ENCODE peak calls at places on chromosome 2, in nine cellular contexts. S is heart left ventricle; O is AG20443; Q is GM23248; G is NCI-H1105; Y is stimulated activated CD8-positive, alpha-beta memory T cell treated with anti-CD3 and anti-CD28 coated beads, Interleukin-15, amount 100 ng/mL, for 24 hours; A is nucleus accumbens; N is BE2C; T is ACHN. R is an unnamed sample.

GRCh38 chr2:176643711-176644110 is 374.5 kb downstream of the MTX2 start:
- DNase-seq in S (no peak), O (no peak), Q (no peak), G (no peak), Y (no peak), A (no peak), N (peak; percentile 58), T (no peak), R (peak; percentile 62)

GRCh38 chr2:206783718-206784117 is 18.3 kb downstream of the FASTKD2 start:
- DNase-seq in S (no peak), O (no peak), Q (peak; percentile 50), G (no peak), Y (no peak), A (no peak), N (peak; percentile 51), T (peak; percentile 35), R (no peak)

GRCh38 chr2:72933646-72934151 is 16.4 kb downstream of the EMX1 start:
- DNase-seq in S (no peak), O (no peak), Q (no peak), G (no peak), Y (no peak), A (no peak), N (no peak), T (no peak), R (no peak)

GRCh38 chr2:201219328-201220096 is 36.6 kb downstream of the CASP10 start:
- DNase-seq in S (no peak), O (no peak), Q (no peak), G (no peak), Y (no peak), A (no peak), N (no peak), T (no peak), R (peak; percentile 3)

GRCh38 chr2:85850451-85850850 is 38.3 kb downstream of the ST3GAL5 start:
- DNase-seq in S (no peak), O (no peak), Q (no peak), G (no peak), Y (no peak), A (no peak), N (no peak), T (no peak), R (no peak)

GRCh38 chr2:24825883-24826800 is 32.9 kb downstream of the CENPO start:
- DNase-seq in S (no peak), O (no peak), Q (no peak), G (no peak), Y (no peak), A (no peak), N (no peak), T (no peak), R (peak; percentile 11)

GRCh38 chr2:225670111-225670974 is 270.8 kb downstream of the NYAP2 start:
- DNase-seq in S (no peak), O (peak; percentile 27), Q (peak; percentile 73), G (no peak), Y (no peak), A (no peak), N (no peak), T (peak; percentile 46), R (no peak)

GRCh38 chr2:58428553-58429284 is 187.6 kb upstream of the FANCL start:
- DNase-seq in S (no peak), O (peak; percentile 25), Q (peak; percentile 22), G (no peak), Y (no peak), A (peak; percentile 61), N (peak; percentile 6), T (no peak), R (peak; percentile 77)

GRCh38 chr2:173002751-173003541 is 72.7 kb upstream of the MAP3K20 start:
- DNase-seq in S (no peak), O (no peak), Q (no peak), G (no peak), Y (no peak), A (no peak), N (no peak), T (no peak), R (no peak)

GRCh38 chr2:23478087-23478932 is 93.3 kb downstream of the KLHL29 start:
- DNase-seq in S (no peak), O (no peak), Q (no peak), G (no peak), Y (no peak), A (no peak), N (no peak), T (no peak), R (no peak)

GRCh38 chr2:120988741-120989555 is 253.3 kb downstream of the GLI2 start:
- DNase-seq in S (no peak), O (no peak), Q (no peak), G (no peak), Y (no peak), A (no peak), N (no peak), T (no peak), R (no peak)

GRCh38 chr2:222982010-222982908 is 69.7 kb upstream of the KCNE4 start:
- DNase-seq in S (peak; percentile 49), O (peak; percentile 81), Q (peak; percentile 92), G (no peak), Y (no peak), A (peak; percentile 16), N (peak; percentile 74), T (peak; percentile 80), R (peak; percentile 76)

GRCh38 chr2:25714740-25715139 is 41.4 kb upstream of the DTNB start:
- DNase-seq in S (no peak), O (peak; percentile 53), Q (peak; percentile 46), G (no peak), Y (no peak), A (no peak), N (no peak), T (peak; percentile 11), R (no peak)

GRCh38 chr2:8438996-8439395 is 242.9 kb upstream of the ID2 start:
- DNase-seq in S (peak; percentile 62), O (no peak), Q (no peak), G (no peak), Y (no peak), A (no peak), N (no peak), T (no peak), R (no peak)

GRCh38 chr2:171436307-171436706 is 2.3 kb downstream of the DCAF17 start:
- DNase-seq in S (no peak), O (peak; percentile 19), Q (peak; percentile 80), G (no peak), Y (no peak), A (no peak), N (no peak), T (peak; percentile 87), R (no peak)

GRCh38 chr2:63673865-63674533 is 85.2 kb downstream of the MDH1 start:
- DNase-seq in S (no peak), O (no peak), Q (no peak), G (no peak), Y (no peak), A (no peak), N (no peak), T (no peak), R (no peak)

GRCh38 chr2:216827073-216827725 is 32.7 kb downstream of the TNP1 start:
- DNase-seq in S (no peak), O (peak; percentile 32), Q (peak; percentile 55), G (no peak), Y (no peak), A (no peak), N (no peak), T (no peak), R (no peak)

GRCh38 chr2:36238126-36238525 is 117.5 kb upstream of the CRIM1 start:
- DNase-seq in S (no peak), O (no peak), Q (no peak), G (no peak), Y (no peak), A (no peak), N (no peak), T (no peak), R (no peak)

GRCh38 chr2:189673661-189674373 is 653 bp upstream of the ANKAR start:
- DNase-seq in S (no peak), O (no peak), Q (peak; percentile 50), G (no peak), Y (no peak), A (no peak), N (no peak), T (peak; percentile 9), R (no peak)

GRCh38 chr2:173452436-173452835 is 97.8 kb downstream of the CDCA7 start:
- DNase-seq in S (no peak), O (no peak), Q (no peak), G (no peak), Y (no peak), A (no peak), N (no peak), T (no peak), R (no peak)

GRCh38 chr2:240024766-240025165 is 376 bp downstream of the NDUFA10 start:
- DNase-seq in S (peak; percentile 40), O (peak; percentile 29), Q (peak; percentile 49), G (no peak), Y (no peak), A (no peak), N (no peak), T (peak; percentile 4), R (peak; percentile 39)

GRCh38 chr2:215619022-215619958 is 183.4 kb upstream of the FN1 start:
- DNase-seq in S (no peak), O (no peak), Q (peak; percentile 37), G (peak; percentile 63), Y (no peak), A (no peak), N (peak; percentile 27), T (no peak), R (peak; percentile 51)

GRCh38 chr2:48380989-48381625 is 148.8 kb upstream of the STON1 start:
- DNase-seq in S (no peak), O (no peak), Q (no peak), G (no peak), Y (no peak), A (no peak), N (no peak), T (no peak), R (no peak)

GRCh38 chr2:221943078-221943810 is 355.6 kb downstream of the PAX3 start:
- DNase-seq in S (peak; percentile 61), O (no peak), Q (peak; percentile 41), G (no peak), Y (no peak), A (no peak), N (no peak), T (peak; percentile 19), R (no peak)

GRCh38 chr2:62920070-62920469 is 130.6 kb upstream of the OTX1 start:
- DNase-seq in S (no peak), O (no peak), Q (peak; percentile 18), G (no peak), Y (no peak), A (no peak), N (no peak), T (no peak), R (no peak)

GRCh38 chr2:204604061-204604460 is 58.8 kb downstream of the PARD3B start:
- DNase-seq in S (no peak), O (no peak), Q (peak; percentile 4), G (no peak), Y (no peak), A (no peak), N (no peak), T (no peak), R (no peak)

GRCh38 chr2:96533292-96534073 is 3.1 kb upstream of the ARID5A start:
- DNase-seq in S (peak; percentile 92), O (peak; percentile 85), Q (peak; percentile 93), G (no peak), Y (no peak), A (no peak), N (no peak), T (no peak), R (no peak)

GRCh38 chr2:200590090-200590489 is 4.3 kb downstream of the AOX1 start:
- DNase-seq in S (no peak), O (peak; percentile 59), Q (peak; percentile 69), G (no peak), Y (no peak), A (no peak), N (no peak), T (no peak), R (no peak)

GRCh38 chr2:200862532-200863000 is 1.9 kb downstream of the CLK1 start:
- DNase-seq in S (no peak), O (no peak), Q (peak; percentile 87), G (peak; percentile 9), Y (no peak), A (no peak), N (peak; percentile 48), T (peak; percentile 54), R (peak; percentile 57)

GRCh38 chr2:95530734-95531133 is 46.2 kb upstream of the TRIM43B start:
- DNase-seq in S (no peak), O (peak; percentile 68), Q (peak; percentile 90), G (no peak), Y (no peak), A (no peak), N (no peak), T (no peak), R (no peak)

GRCh38 chr2:5777089-5777488 is 84.9 kb downstream of the SOX11 start:
- DNase-seq in S (no peak), O (no peak), Q (no peak), G (no peak), Y (no peak), A (no peak), N (no peak), T (no peak), R (no peak)

R was measured in NCI-H526.